ENCODE peak calls at places on chromosomes 1 and 21, in five cellular contexts. B is HCT116, D is hepatocyte, X is SK-N-SH, M is neural progenitor cell. F is an unnamed sample.

GRCh38 chr1:235018161-235018560 is 110.5 kb downstream of the TOMM20 start:
- DNase-seq in D (peak; percentile 50), M (no peak), X (no peak), B (peak; percentile 19), F (peak; percentile 99)

GRCh38 chr21:38165466-38166213 is 91.2 kb upstream of the KCNJ15 start:
- DNase-seq in M (no peak), B (no peak), D (peak; percentile 14), X (peak; percentile 26), F (peak; percentile 23)

GRCh38 chr1:44031051-44031899 is at the start of gene SLC6A9:
- DNase-seq in X (peak; percentile 54), D (peak; percentile 78), M (peak; percentile 86), B (no peak), F (peak; percentile 71)

GRCh38 chr21:43291347-43291950 is 122.6 kb downstream of the CRYAA start:
- DNase-seq in B (no peak), M (no peak), D (no peak), X (no peak), F (no peak)

GRCh38 chr1:223628233-223628632 is 37.3 kb downstream of the CAPN8 start:
- DNase-seq in D (peak; percentile 63), X (peak; percentile 65), M (peak; percentile 75), B (peak; percentile 54), F (peak; percentile 71)

GRCh38 chr1:182641561-182641960 is 37.4 kb upstream of the RGS16 start:
- DNase-seq in B (no peak), M (no peak), X (no peak), D (no peak), F (no peak)

GRCh38 chr1:180911640-180912161 is 996 bp upstream of the KIAA1614 start:
- DNase-seq in B (no peak), D (peak; percentile 32), X (peak; percentile 28), M (no peak), F (peak; percentile 63)

GRCh38 chr1:11648732-11649158 is 5.5 kb downstream of the FBXO2 start:
- DNase-seq in B (no peak), X (no peak), M (peak; percentile 62), D (peak; percentile 51), F (peak; percentile 44)

GRCh38 chr1:18344755-18345154 is 136.0 kb upstream of the KLHDC7A start:
- DNase-seq in D (no peak), X (peak; percentile 79), B (no peak), M (peak; percentile 40), F (no peak)

GRCh38 chr1:119683893-119684292 is 27.8 kb upstream of the PHGDH start:
- DNase-seq in D (no peak), X (no peak), M (no peak), B (no peak), F (no peak)

GRCh38 chr1:4495809-4496208 is 158.6 kb upstream of the AJAP1 start:
- DNase-seq in D (no peak), B (no peak), X (no peak), M (no peak), F (no peak)

GRCh38 chr1:205065666-205066065 is 18.6 kb downstream of the TMEM81 start:
- DNase-seq in X (peak; percentile 12), B (no peak), M (no peak), D (no peak), F (no peak)

GRCh38 chr1:205066221-205066818 is 17.9 kb downstream of the TMEM81 start:
- DNase-seq in X (peak; percentile 42), M (peak; percentile 49), B (peak; percentile 10), D (no peak), F (no peak)

GRCh38 chr1:205064301-205064700 is 20.0 kb downstream of the TMEM81 start:
- DNase-seq in D (no peak), X (no peak), M (no peak), B (no peak), F (no peak)

GRCh38 chr1:205062895-205063294 is 19.9 kb downstream of the CNTN2 start:
- DNase-seq in M (no peak), X (no peak), D (no peak), B (no peak), F (no peak)

DNA sequence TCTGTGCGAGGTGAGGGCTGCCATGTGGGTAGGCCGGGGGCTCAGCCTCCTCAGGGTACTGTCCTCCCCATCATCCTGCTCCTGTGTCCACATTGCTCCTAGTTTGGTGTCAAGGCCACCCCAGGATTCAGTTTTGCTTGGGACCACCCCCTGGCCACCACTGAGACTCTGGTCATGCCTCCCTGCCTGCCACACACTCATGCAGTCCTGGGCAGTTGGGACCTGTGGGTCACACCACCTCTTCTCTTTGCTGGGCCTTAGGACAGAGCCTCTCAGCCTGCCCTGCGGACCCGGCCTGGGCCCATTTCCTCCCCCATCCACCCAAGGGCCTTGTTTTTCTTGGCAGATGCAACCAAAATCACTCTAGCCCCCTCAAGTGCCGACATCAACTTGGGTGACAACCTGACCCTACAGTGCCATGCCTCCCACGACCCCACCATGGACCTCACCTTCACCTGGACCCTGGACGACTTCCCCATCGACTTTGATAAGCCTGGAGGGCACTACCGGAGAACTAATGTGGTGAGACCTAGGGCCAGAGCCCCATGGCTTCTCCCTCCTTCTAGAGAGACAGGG is 19.4 kb downstream of the TMEM81 start:
- DNase-seq in B (no peak), D (no peak), X (no peak), M (no peak), F (no peak)
- TF ChIP-seq EZH2phosphoT487 in B (no peak), D (no peak), X (no peak), M (no peak), F (no peak)

DNA sequence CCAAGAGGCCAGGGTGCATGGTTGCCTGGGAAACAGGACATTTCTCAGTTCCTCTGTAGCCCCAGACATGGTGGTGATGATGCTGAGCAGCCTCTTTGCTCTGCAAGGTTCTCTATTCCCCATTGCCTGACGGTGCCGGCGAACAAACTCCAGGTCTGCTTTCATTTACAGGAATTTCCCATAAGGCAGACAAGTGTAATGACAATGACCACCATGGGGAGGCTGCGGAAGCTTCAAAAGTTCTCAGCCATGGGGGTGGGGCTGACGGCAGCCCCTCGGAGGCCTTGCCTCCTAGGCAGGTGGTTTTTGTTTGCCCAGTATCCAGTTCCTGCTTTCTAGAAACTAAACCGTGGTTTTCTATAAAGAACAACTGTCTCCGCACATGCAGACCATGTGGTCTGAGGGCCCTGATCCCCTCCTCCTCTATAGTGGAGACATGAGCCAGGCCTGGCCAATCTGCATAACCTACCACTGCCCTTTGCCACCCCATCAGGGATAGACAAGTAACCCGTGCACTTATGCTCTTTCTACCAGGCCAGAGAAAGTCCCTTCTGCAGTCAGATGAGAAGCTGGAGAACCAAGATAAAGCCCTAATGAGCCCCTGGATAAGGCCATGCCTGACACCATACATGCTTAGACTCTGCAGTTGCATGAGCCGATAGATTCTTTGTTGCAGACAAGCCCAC is 54.0 kb downstream of the LDLRAD2 start:
- DNase-seq in B (no peak), D (peak; percentile 46), M (peak; percentile 28), X (peak; percentile 58), F (no peak)
- TF ChIP-seq EZH2phosphoT487 in B (no peak), D (no peak), M (no peak), X (no peak), F (no peak)

DNA sequence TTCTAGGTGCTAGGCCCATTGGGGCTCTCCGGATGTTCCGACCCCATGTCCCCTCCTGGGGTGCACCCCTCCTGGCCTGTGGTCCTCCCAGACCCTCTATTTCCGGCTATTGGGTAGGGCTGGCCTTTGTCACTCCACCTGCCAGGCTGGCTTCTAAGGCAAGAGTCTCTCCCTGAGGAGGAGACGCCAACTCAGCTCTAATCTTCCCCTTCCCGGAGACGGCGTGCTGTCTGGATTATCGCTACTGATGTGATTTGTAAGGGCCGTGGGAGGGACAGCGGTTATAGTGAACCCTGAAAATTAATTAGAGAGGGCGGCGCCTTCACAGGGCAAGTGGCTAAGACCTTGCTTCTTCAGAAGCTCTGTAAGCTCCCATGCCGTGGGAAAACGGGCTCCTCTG is 207.0 kb upstream of the VAMP3 start:
- DNase-seq in X (no peak), M (no peak), D (no peak), B (no peak), F (no peak)
- TF ChIP-seq EZH2phosphoT487 in X (no peak), M (no peak), D (no peak), B (no peak), F (no peak)

GRCh38 chr1:155126494-155127104 is 1.1 kb upstream of the EFNA1 start:
- DNase-seq in X (peak; percentile 56), M (peak; percentile 63), B (no peak), D (peak; percentile 86), F (peak; percentile 68)
- TF ChIP-seq EZH2phosphoT487 in X (no peak), M (no peak), B (no peak), D (no peak), F (peak; percentile 19)

GRCh38 chr1:5949074-5949760 is 43.0 kb downstream of the NPHP4 start:
- DNase-seq in B (no peak), X (peak; percentile 79), M (peak; percentile 16), D (peak; percentile 41), F (no peak)
- TF ChIP-seq EZH2phosphoT487 in B (no peak), X (no peak), M (no peak), D (no peak), F (no peak)

DNA sequence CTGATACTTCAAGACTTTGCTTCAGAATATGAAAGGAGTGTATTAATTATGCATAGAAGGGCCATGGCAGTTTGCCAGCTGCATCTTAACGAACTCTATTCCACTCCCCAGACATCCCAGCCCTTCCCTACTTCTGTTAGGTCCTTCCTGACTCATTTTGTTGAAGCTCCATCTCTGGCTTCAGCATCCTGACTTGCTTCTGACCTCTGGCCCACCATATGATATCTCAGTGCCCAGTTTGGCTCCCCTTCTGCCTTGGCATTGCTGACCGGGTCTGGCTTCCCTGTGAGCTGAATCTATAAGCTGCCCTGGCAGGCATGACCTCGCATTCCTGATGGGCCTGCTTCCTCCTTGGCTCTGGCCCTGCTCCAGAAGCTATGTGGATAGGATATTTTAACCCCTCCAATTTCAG is 27.6 kb upstream of the ARHGAP29 start:
- DNase-seq in D (no peak), X (no peak), M (no peak), B (no peak), F (no peak)
- TF ChIP-seq EZH2phosphoT487 in D (no peak), X (no peak), M (no peak), B (no peak), F (no peak)

GRCh38 chr1:66176828-66177227 is 357.1 kb upstream of the SGIP1 start:
- DNase-seq in D (no peak), B (no peak), X (no peak), M (no peak), F (no peak)

GRCh38 chr1:66175581-66175980 is 358.4 kb upstream of the SGIP1 start:
- DNase-seq in M (no peak), D (no peak), B (no peak), X (no peak), F (no peak)

GRCh38 chr1:66177483-66177882 is 356.5 kb upstream of the SGIP1 start:
- DNase-seq in B (no peak), D (no peak), M (no peak), X (no peak), F (no peak)

GRCh38 chr1:66175107-66175506 is 358.8 kb upstream of the SGIP1 start:
- DNase-seq in X (no peak), M (no peak), B (no peak), D (no peak), F (no peak)

DNA sequence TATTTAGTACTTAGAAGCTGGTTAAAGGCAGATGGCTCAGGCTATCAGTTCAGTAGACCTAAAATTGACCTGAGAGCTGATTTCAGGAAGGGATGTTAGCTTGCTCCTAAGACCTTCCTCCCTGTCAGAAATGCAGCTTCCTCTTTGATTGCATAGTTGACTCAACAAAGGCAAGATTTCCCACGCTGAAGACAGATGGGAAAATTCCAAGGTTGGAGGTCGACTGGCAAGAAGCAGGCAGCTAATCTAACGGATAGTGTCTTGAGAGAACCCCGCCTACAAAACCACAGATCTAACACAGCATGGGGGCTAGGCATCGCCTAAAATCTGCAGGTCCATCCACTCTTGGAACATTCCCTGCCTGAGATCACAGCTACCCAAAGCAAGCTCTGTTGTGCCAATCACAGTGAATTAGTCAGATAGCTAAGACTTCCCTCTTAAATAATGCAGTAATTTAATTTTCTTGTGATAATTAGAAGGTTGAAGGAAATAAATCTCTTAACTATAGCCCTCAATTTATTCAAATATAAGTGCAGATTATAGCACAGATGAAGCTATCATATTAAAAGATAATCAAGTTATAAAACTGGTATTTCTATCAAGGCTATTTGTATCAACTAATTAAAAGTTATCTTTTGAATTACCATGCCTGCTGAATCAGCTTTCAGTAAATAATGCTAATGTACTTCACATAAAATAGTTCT is 357.8 kb upstream of the SGIP1 start:
- DNase-seq in B (no peak), M (peak; percentile 66), D (no peak), X (no peak), F (peak; percentile 13)
- TF ChIP-seq EZH2phosphoT487 in B (no peak), M (no peak), D (no peak), X (no peak), F (no peak)